ENCODE peak calls at places on chromosome 9, in four cellular contexts. One of them, this sample, is unnamed.

GRCh38 chr9:4020038-4020746 is 279.7 kb downstream of the GLIS3 start:
- DNase-seq in HepG2: no peak
- DNase-seq in H1: no peak
- DNase-seq in A549: no peak
- DNase-seq in this sample: no peak

GRCh38 chr9:108150736-108151135 is 661.2 kb upstream of the KLF4 start:
- DNase-seq in HepG2: no peak
- DNase-seq in A549: no peak
- DNase-seq in H1: no peak
- DNase-seq in this sample: no peak

GRCh38 chr9:76109953-76110352 is 219.5 kb downstream of the PCSK5 start:
- DNase-seq in A549: no peak
- DNase-seq in H1: no peak
- DNase-seq in HepG2: no peak
- DNase-seq in this sample: no peak

GRCh38 chr9:121906074-121906520 is 187.0 kb downstream of the TTLL11 start:
- DNase-seq in HepG2: no peak
- DNase-seq in H1: no peak
- DNase-seq in A549: no peak
- DNase-seq in this sample: no peak

GRCh38 chr9:18238254-18238653 is 235.7 kb upstream of the ADAMTSL1 start:
- DNase-seq in HepG2: no peak
- DNase-seq in H1: no peak
- DNase-seq in A549: peak
- DNase-seq in this sample: no peak

GRCh38 chr9:126985870-126986498 is 71.4 kb downstream of the RALGPS1 start:
- DNase-seq in A549: peak
- DNase-seq in HepG2: peak
- DNase-seq in H1: no peak
- DNase-seq in this sample: no peak

GRCh38 chr9:88993871-88994819 is 2.9 kb downstream of the S1PR3 start:
- DNase-seq in H1: no peak
- DNase-seq in A549: no peak
- DNase-seq in HepG2: no peak
- DNase-seq in this sample: no peak

GRCh38 chr9:70013598-70014196 is 30.0 kb upstream of the MAMDC2 start:
- DNase-seq in H1: no peak
- DNase-seq in HepG2: no peak
- DNase-seq in A549: no peak
- DNase-seq in this sample: no peak

GRCh38 chr9:68551191-68551590 is 10.5 kb upstream of the TMEM252 start:
- DNase-seq in A549: no peak
- DNase-seq in H1: no peak
- DNase-seq in HepG2: no peak
- DNase-seq in this sample: no peak

GRCh38 chr9:114968710-114969109 is 38.3 kb upstream of the TNFSF8 start:
- DNase-seq in HepG2: no peak
- DNase-seq in H1: no peak
- DNase-seq in A549: no peak
- DNase-seq in this sample: no peak

GRCh38 chr9:128412120-128412790 is 8.4 kb upstream of the CERCAM start:
- DNase-seq in HepG2: peak
- DNase-seq in A549: peak
- DNase-seq in H1: peak
- DNase-seq in this sample: peak

GRCh38 chr9:126790561-126790960 is 14.3 kb upstream of the ZBTB43 start:
- DNase-seq in A549: no peak
- DNase-seq in HepG2: no peak
- DNase-seq in H1: no peak
- DNase-seq in this sample: no peak

GRCh38 chr9:136621734-136622093 is 41.0 kb upstream of the EGFL7 start:
- DNase-seq in H1: no peak
- DNase-seq in HepG2: no peak
- DNase-seq in A549: no peak
- DNase-seq in this sample: no peak

GRCh38 chr9:83013867-83014605 is 48.9 kb downstream of the RASEF start:
- DNase-seq in H1: no peak
- DNase-seq in A549: no peak
- DNase-seq in HepG2: no peak
- DNase-seq in this sample: no peak

GRCh38 chr9:83969602-83970001 is 10.4 kb downstream of the HNRNPK start:
- DNase-seq in H1: no peak
- DNase-seq in HepG2: no peak
- DNase-seq in A549: no peak
- DNase-seq in this sample: no peak

GRCh38 chr9:99720455-99721050 is 101.1 kb upstream of the NR4A3 start:
- DNase-seq in A549: no peak
- DNase-seq in HepG2: no peak
- DNase-seq in H1: no peak
- DNase-seq in this sample: no peak

GRCh38 chr9:134429007-134429406 is 102.8 kb downstream of the RXRA start:
- DNase-seq in H1: no peak
- DNase-seq in A549: no peak
- DNase-seq in HepG2: no peak
- DNase-seq in this sample: no peak

GRCh38 chr9:35859995-35860348 is 10.2 kb downstream of the OR13J1 start:
- DNase-seq in A549: no peak
- DNase-seq in HepG2: no peak
- DNase-seq in H1: no peak
- DNase-seq in this sample: no peak

GRCh38 chr9:131385296-131385695 is 8.6 kb upstream of the PRRC2B start:
- DNase-seq in H1: no peak
- DNase-seq in A549: no peak
- DNase-seq in HepG2: no peak
- DNase-seq in this sample: no peak

GRCh38 chr9:131379056-131379455 is 14.8 kb upstream of the PRRC2B start:
- DNase-seq in H1: no peak
- DNase-seq in A549: no peak
- DNase-seq in HepG2: no peak
- DNase-seq in this sample: peak

GRCh38 chr9:131387394-131387793 is 6.5 kb upstream of the PRRC2B start:
- DNase-seq in H1: no peak
- DNase-seq in A549: no peak
- DNase-seq in HepG2: no peak
- DNase-seq in this sample: no peak

GRCh38 chr9:131386258-131386657 is 7.6 kb upstream of the PRRC2B start:
- DNase-seq in H1: no peak
- DNase-seq in HepG2: no peak
- DNase-seq in A549: no peak
- DNase-seq in this sample: no peak

GRCh38 chr9:131382850-131383729 is 10.8 kb upstream of the PRRC2B start:
- DNase-seq in H1: no peak
- DNase-seq in HepG2: peak
- DNase-seq in A549: peak
- DNase-seq in this sample: peak
- TF ChIP-seq EP300 in H1: no peak
- TF ChIP-seq EP300 in HepG2: no peak
- TF ChIP-seq EP300 in A549: no peak
- TF ChIP-seq EP300 in this sample: no peak

GRCh38 chr9:98020471-98021145 is 35.9 kb upstream of the NANS start:
- DNase-seq in HepG2: no peak
- DNase-seq in A549: no peak
- DNase-seq in H1: no peak
- DNase-seq in this sample: no peak
- TF ChIP-seq PHF8 in HepG2: no peak
- TF ChIP-seq PHF8 in A549: no peak
- TF ChIP-seq PHF8 in H1: no peak
- TF ChIP-seq PHF8 in this sample: no peak

GRCh38 chr9:116234091-116234490 is 80.5 kb downstream of the PAPPA start:
- DNase-seq in A549: peak
- DNase-seq in HepG2: no peak
- DNase-seq in H1: peak
- DNase-seq in this sample: no peak

GRCh38 chr9:116232425-116233159 is 79.0 kb downstream of the PAPPA start:
- DNase-seq in HepG2: no peak
- DNase-seq in A549: peak
- DNase-seq in H1: no peak
- DNase-seq in this sample: no peak

GRCh38 chr9:116233160-116233530 is 79.6 kb downstream of the PAPPA start:
- DNase-seq in H1: no peak
- DNase-seq in HepG2: no peak
- DNase-seq in A549: peak
- DNase-seq in this sample: no peak

DNA sequence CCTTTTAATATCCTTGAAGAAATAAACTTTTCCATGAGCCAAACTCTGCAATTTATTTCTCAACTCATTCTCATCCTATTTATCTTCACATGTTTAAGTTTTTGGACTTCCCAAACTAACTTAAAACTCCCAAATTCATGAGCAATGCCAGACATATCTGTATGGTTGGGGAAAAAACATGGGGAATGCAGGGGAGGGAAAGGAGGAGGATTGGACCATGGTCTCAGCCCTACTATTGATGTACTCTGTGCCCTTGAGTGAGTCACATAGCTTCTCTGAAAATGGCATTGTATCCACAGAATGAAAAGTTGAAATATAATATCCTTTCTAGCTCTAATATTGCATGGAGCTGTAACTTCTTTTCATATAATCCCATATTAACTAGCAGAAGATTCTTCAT is 76.6 kb downstream of the PAPPA start:
- DNase-seq in A549: no peak
- DNase-seq in H1: no peak
- DNase-seq in HepG2: no peak
- DNase-seq in this sample: no peak
- TF ChIP-seq EP300 in A549: no peak
- TF ChIP-seq EP300 in H1: no peak
- TF ChIP-seq EP300 in HepG2: no peak
- TF ChIP-seq EP300 in this sample: no peak

GRCh38 chr9:2745560-2746380 is 28.5 kb downstream of the KCNV2 start:
- DNase-seq in A549: no peak
- DNase-seq in H1: no peak
- DNase-seq in HepG2: no peak
- DNase-seq in this sample: no peak

GRCh38 chr9:2742214-2742613 is 24.9 kb downstream of the KCNV2 start:
- DNase-seq in HepG2: no peak
- DNase-seq in A549: no peak
- DNase-seq in H1: no peak
- DNase-seq in this sample: no peak

GRCh38 chr9:2743937-2744529 is 26.7 kb downstream of the KCNV2 start:
- DNase-seq in H1: no peak
- DNase-seq in A549: no peak
- DNase-seq in HepG2: no peak
- DNase-seq in this sample: no peak

GRCh38 chr9:2740616-2741015 is 23.3 kb downstream of the KCNV2 start:
- DNase-seq in HepG2: no peak
- DNase-seq in A549: no peak
- DNase-seq in H1: no peak
- DNase-seq in this sample: no peak

DNA sequence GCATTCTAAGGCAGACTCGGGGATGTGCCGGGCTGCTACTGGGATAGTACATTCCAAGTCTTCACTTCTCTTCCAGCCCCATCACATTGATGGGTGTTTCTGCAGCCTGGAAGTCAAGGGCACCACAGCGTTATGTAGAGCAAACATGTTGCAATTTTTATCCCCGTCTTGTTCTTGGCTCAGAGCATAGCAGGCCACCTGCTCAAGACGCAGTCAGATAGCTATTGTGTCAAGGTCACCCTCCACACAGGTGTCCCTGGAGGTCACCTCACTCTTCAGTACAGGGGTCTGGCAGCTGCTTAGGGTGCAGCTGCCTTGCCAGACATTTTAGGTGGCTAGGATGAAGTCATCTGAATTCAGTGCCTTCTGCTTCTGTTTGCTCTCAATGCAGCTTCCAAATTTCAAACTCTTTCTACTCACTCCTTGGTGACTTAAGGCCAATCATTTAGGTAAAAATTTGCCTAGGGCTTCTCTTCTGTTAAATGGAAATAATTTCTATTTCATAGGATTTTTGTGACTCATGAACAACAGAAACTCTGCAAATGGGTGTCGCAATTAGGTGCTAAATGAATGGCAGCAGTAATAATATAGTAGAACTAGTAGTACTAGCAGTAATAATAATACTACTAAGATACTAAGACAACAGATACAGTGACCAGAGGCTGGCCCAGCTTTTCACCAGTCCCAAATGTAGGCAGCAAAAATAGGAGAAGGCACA is 24.3 kb downstream of the KCNV2 start:
- DNase-seq in A549: no peak
- DNase-seq in HepG2: no peak
- DNase-seq in H1: no peak
- DNase-seq in this sample: no peak
- TF ChIP-seq PHF8 in A549: no peak
- TF ChIP-seq PHF8 in HepG2: no peak
- TF ChIP-seq PHF8 in H1: no peak
- TF ChIP-seq PHF8 in this sample: no peak

DNA sequence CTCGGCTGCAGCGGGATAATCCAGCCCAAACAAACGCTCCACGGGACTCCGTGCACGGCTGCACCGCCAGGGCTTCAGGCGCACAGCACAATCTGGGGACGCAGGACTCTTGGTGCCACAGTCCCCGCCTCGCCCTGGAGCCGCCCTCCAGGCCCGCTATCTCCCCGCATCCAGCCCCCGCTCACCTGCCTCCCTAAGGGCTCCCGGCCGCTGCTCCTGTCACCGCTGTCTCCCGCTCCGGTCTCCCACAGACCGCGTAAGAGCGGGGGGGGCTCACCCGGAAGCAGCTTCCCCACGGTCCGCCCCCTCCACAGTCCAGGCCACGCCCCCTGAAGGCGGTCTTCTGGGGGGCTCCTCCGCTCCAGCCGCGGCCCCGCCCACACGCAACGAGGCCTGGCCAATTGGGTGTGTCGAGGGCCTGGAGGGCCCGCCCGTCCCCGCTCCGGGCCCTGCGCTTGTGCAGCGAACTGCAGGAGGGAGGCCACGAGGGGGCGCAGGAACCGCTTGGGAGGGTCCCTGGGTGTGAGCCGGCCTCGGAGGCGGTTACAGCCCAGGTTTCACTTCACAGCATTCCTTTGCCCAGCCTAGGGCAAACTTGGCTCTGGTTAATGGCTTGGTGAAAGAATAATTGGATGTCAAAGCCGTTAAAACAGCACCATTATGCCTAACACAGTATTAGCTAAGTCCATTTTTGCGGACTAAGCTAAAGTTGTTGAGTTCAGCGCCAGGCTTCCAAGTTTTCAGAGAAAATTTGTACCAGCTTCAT is at the start of gene ALAD:
- DNase-seq in H1: peak
- DNase-seq in A549: peak
- DNase-seq in HepG2: peak
- DNase-seq in this sample: peak
- TF ChIP-seq EP300 in H1: peak
- TF ChIP-seq EP300 in A549: no peak
- TF ChIP-seq EP300 in HepG2: no peak
- TF ChIP-seq EP300 in this sample: no peak